ENCODE peak calls at places on chromosome 1, in six cellular contexts. P is stimulated activated CD8-positive, alpha-beta memory T cell treated with anti-CD3 and anti-CD28 coated beads, Interleukin-15, amount 100 ng/mL, for 24 hours; Y is ELR; B is T-helper 9 cell; D is heart left ventricle; I is prostate gland. G is an unnamed sample.
A peak's percentile ranks its signal among the peaks of the same experiment; 100 is the strongest.

GRCh38 chr1:20981903-20982695 is 194.6 kb downstream of the EIF4G3 start:
- DNase-seq in P (no peak), I (no peak), D (no peak), Y (peak; percentile 50), B (no peak), G (peak; percentile 56)

GRCh38 chr1:113058861-113059441 is 14.0 kb upstream of the LRIG2 start:
- DNase-seq in P (no peak), B (no peak), D (no peak), I (no peak), Y (no peak), G (no peak)

GRCh38 chr1:185112343-185112742 is 44.4 kb downstream of the TRMT1L start:
- DNase-seq in I (no peak), Y (no peak), P (no peak), B (no peak), D (no peak), G (no peak)

GRCh38 chr1:74699331-74699730 is 25.7 kb upstream of the ERICH3 start:
- DNase-seq in Y (no peak), P (no peak), I (no peak), D (no peak), B (no peak), G (no peak)

GRCh38 chr1:35461966-35462651 is 95.1 kb downstream of the KIAA0319L start:
- DNase-seq in D (no peak), I (no peak), P (no peak), B (no peak), Y (no peak), G (no peak)

GRCh38 chr1:42335809-42336518 is 929 bp upstream of the FOXJ3 start:
- DNase-seq in B (no peak), Y (peak; percentile 55), D (no peak), I (no peak), P (no peak), G (peak; percentile 91)

GRCh38 chr1:171645553-171646336 is 6.7 kb downstream of the MYOC start:
- DNase-seq in I (peak; percentile 82), Y (no peak), D (peak; percentile 88), B (no peak), P (no peak), G (peak; percentile 68)

GRCh38 chr1:30322859-30323257 is 400.5 kb downstream of the MATN1 start:
- DNase-seq in Y (no peak), B (no peak), I (no peak), P (no peak), D (no peak), G (no peak)

GRCh38 chr1:156741613-156741983 is 710 bp upstream of the MRPL24 start:
- DNase-seq in D (no peak), P (no peak), B (no peak), Y (no peak), I (no peak), G (no peak)

GRCh38 chr1:22250724-22251123 is 107.8 kb upstream of the WNT4 start:
- DNase-seq in P (no peak), I (no peak), Y (peak; percentile 28), D (no peak), B (no peak), G (peak; percentile 41)

GRCh38 chr1:98045211-98046030 is 124.6 kb upstream of the DPYD start:
- DNase-seq in B (no peak), Y (peak; percentile 32), P (no peak), I (no peak), D (no peak), G (peak; percentile 81)

GRCh38 chr1:170885551-170885950 is 49.8 kb upstream of the MROH9 start:
- DNase-seq in D (no peak), B (no peak), P (no peak), Y (no peak), I (no peak), G (peak; percentile 64)

GRCh38 chr1:197915217-197915616 is 2.0 kb upstream of the LHX9 start:
- DNase-seq in P (no peak), B (no peak), I (no peak), D (no peak), Y (no peak), G (no peak)

GRCh38 chr1:116832268-116832931 is 77.3 kb upstream of the PTGFRN start:
- DNase-seq in P (no peak), B (no peak), I (no peak), D (no peak), Y (no peak), G (no peak)

GRCh38 chr1:238409191-238409846 is 518.6 kb upstream of the ZP4 start:
- DNase-seq in Y (peak; percentile 92), B (no peak), D (no peak), I (no peak), P (no peak), G (peak; percentile 69)

GRCh38 chr1:234782057-234782800 is 172.3 kb upstream of the IRF2BP2 start:
- DNase-seq in D (no peak), B (no peak), I (no peak), Y (no peak), P (no peak), G (peak; percentile 35)

GRCh38 chr1:30302808-30303310 is 420.5 kb downstream of the MATN1 start:
- DNase-seq in P (no peak), Y (no peak), B (no peak), I (no peak), D (no peak), G (no peak)

GRCh38 chr1:6244401-6245054 is 549 bp downstream of the HES3 start:
- DNase-seq in I (no peak), D (no peak), B (no peak), P (no peak), Y (no peak), G (no peak)

GRCh38 chr1:189289346-189289745 is 1188.3 kb downstream of the BRINP3 start:
- DNase-seq in B (no peak), Y (no peak), I (no peak), D (no peak), P (no peak), G (no peak)

GRCh38 chr1:202349263-202349928 is 897 bp downstream of the PPP1R12B start:
- DNase-seq in D (no peak), I (peak; percentile 26), P (no peak), Y (peak; percentile 79), B (no peak), G (peak; percentile 78)

GRCh38 chr1:209686319-209686718 is 11.1 kb downstream of the G0S2 start:
- DNase-seq in Y (no peak), B (no peak), D (no peak), I (no peak), P (no peak), G (no peak)

GRCh38 chr1:83819436-83819835 is 179.5 kb downstream of the TTLL7 start:
- DNase-seq in B (no peak), I (no peak), Y (no peak), D (no peak), P (no peak), G (no peak)

GRCh38 chr1:154970631-154971340 is at the start of gene SHC1:
- DNase-seq in B (no peak), P (no peak), I (peak; percentile 94), Y (peak; percentile 96), D (peak; percentile 97), G (peak; percentile 96)

GRCh38 chr1:164772635-164773034 is 213.7 kb downstream of the PBX1 start:
- DNase-seq in B (no peak), I (peak; percentile 74), P (no peak), Y (peak; percentile 97), D (peak; percentile 84), G (peak; percentile 98)

GRCh38 chr1:206455681-206456344 is 14.5 kb upstream of the IKBKE start:
- DNase-seq in Y (no peak), D (no peak), P (no peak), B (no peak), I (no peak), G (no peak)

GRCh38 chr1:101221945-101222429 is 14.8 kb upstream of the S1PR1 start:
- DNase-seq in Y (no peak), P (no peak), B (no peak), D (no peak), I (no peak), G (no peak)

GRCh38 chr1:204110894-204111633 is 38.1 kb downstream of the SOX13 start:
- DNase-seq in D (no peak), B (no peak), I (no peak), P (no peak), Y (no peak), G (no peak)